ENCODE peak calls at places on chromosomes 2 and 18, in four cellular contexts. R is uterus, O is substantia nigra, L is mesendoderm. N is an unnamed sample.

GRCh38 chr18:59802031-59802430 is 97.8 kb upstream of the PMAIP1 start:
- DNase-seq in R (no peak), O (no peak), L (no peak), N (no peak)

GRCh38 chr18:1585881-1586488 is 681.3 kb downstream of the ADCYAP1 start:
- DNase-seq in L (peak), R (no peak), O (no peak), N (no peak)

GRCh38 chr2:169714699-169715098 is 18.9 kb upstream of the KLHL23 start:
- DNase-seq in O (no peak), L (no peak), R (no peak), N (no peak)

GRCh38 chr2:224778474-224778877 is 62.3 kb upstream of the CCDC195 start:
- DNase-seq in L (peak), R (peak), O (peak), N (no peak)

GRCh38 chr2:138919336-138919735 is 139.1 kb upstream of the NXPH2 start:
- DNase-seq in L (no peak), O (no peak), R (no peak), N (no peak)

GRCh38 chr2:119126650-119127049 is 31.9 kb downstream of the C1QL2 start:
- DNase-seq in R (no peak), L (peak), O (no peak), N (peak)

GRCh38 chr18:8962192-8962772 is 140.2 kb upstream of the NDUFV2 start:
- DNase-seq in R (no peak), O (no peak), L (no peak), N (no peak)

GRCh38 chr18:48727685-48728084 is 188.9 kb downstream of the CTIF start:
- DNase-seq in O (no peak), L (no peak), R (no peak), N (no peak)

GRCh38 chr18:21361297-21361880 is 119.4 kb downstream of the GREB1L start:
- DNase-seq in O (no peak), R (no peak), L (no peak), N (no peak)

GRCh38 chr2:164562666-164563065 is 58.6 kb downstream of the GRB14 start:
- DNase-seq in R (no peak), L (no peak), O (no peak), N (no peak)

GRCh38 chr2:119224391-119224972 is 848 bp downstream of the STEAP3 start:
- DNase-seq in R (no peak), O (no peak), L (no peak), N (no peak)

GRCh38 chr2:218465987-218466633 is 47.2 kb downstream of the VIL1 start:
- DNase-seq in R (no peak), L (peak), O (no peak), N (no peak)

GRCh38 chr2:112092286-112093041 is 37.4 kb downstream of the TMEM87B start:
- DNase-seq in L (peak), R (no peak), O (no peak), N (no peak)

GRCh38 chr2:19673213-19673791 is 228.5 kb downstream of the TTC32 start:
- DNase-seq in L (no peak), O (no peak), R (no peak), N (peak)

GRCh38 chr2:82837588-82838304 is 1621.3 kb downstream of the SUCLG1 start:
- DNase-seq in O (no peak), R (no peak), L (peak), N (no peak)

GRCh38 chr2:225429718-225430117 is 30.2 kb downstream of the NYAP2 start:
- DNase-seq in R (no peak), O (no peak), L (peak), N (no peak)

GRCh38 chr2:22737144-22737543 is 647.8 kb upstream of the KLHL29 start:
- DNase-seq in O (no peak), R (no peak), L (peak), N (no peak)

GRCh38 chr2:212979799-212980198 is 171.6 kb downstream of the IKZF2 start:
- DNase-seq in O (no peak), R (no peak), L (peak), N (no peak)

GRCh38 chr18:32299489-32299888 is 109.7 kb downstream of the MEP1B start:
- DNase-seq in L (no peak), O (no peak), R (no peak), N (no peak)

GRCh38 chr18:32301361-32301760 is 111.5 kb downstream of the MEP1B start:
- DNase-seq in L (no peak), O (no peak), R (no peak), N (no peak)

GRCh38 chr18:32302806-32303205 is 113.0 kb downstream of the MEP1B start:
- DNase-seq in R (no peak), L (no peak), O (no peak), N (no peak)

GRCh38 chr18:32301976-32302743 is 112.3 kb downstream of the MEP1B start:
- DNase-seq in O (no peak), L (no peak), R (no peak), N (no peak)

DNA sequence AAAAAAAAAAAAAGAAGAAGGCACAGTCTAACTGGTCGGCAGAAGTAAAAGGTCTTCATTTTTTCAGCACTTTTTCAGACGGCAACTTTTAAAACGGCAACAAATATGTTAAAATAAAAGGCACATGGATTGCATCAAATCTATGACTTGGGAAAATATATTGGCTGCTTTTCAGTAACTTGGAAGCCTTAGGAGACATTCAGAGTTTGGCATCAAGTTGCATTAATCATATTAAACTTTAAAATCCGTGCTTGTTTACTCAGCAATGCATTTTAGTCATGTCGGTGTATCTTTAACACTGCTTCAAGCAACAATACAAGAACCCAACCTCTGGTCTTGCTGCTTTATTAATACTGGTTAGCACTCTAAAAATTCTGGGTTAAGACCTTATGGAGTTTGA is 111.1 kb downstream of the MEP1B start:
- DNase-seq in L (no peak), R (no peak), O (no peak), N (no peak)
- H3K27ac ChIP-seq in L (no peak), R (peak), O (no peak), N (peak)

DNA sequence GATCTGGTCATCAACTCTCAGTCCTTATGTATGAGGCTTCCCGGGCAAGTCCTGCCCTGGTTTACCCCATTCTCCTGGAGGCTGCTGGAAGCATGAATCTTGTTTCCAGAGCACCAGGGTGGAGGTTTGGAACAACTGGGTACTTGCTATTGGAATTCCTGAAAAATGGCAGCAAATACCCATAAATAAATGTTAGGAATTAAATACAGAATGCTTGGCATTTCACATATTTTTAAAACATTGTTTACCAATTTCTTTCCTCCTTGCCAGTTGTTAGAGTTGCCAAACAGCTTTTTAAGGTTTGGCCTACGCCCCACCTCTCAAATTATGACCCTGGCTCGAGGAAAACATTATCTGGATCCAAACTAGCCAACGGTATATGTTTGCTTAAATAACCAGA is 90.6 kb upstream of the ZCCHC2 start:
- DNase-seq in O (no peak), R (no peak), L (no peak), N (no peak)
- H3K27ac ChIP-seq in O (no peak), R (no peak), L (no peak), N (no peak)

GRCh38 chr2:25141120-25141519 is 27.3 kb downstream of the POMC start:
- DNase-seq in O (no peak), L (no peak), R (no peak), N (no peak)
- H3K27ac ChIP-seq in O (no peak), L (no peak), R (no peak), N (no peak)

DNA sequence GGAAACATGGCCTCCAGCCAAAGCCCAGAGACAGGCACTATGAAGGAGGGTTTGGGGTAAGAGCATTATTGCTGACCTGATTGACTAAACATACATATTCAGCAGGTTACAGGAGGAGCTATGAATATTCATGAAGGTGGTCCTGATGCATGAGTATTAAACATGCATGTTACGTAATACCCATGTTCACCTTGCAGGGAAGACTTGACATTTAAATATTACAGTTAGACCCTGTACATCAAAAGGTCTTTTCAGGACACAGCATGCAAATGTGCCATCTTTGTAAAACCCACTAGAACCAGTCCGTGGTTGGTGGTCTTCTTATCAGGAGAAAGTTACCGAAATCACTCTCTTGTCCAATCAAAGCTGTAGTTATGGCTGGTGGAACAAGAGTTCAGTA is 59.9 kb downstream of the XRCC5 start:
- DNase-seq in R (no peak), L (no peak), O (no peak), N (no peak)
- H3K27ac ChIP-seq in R (no peak), L (no peak), O (no peak), N (no peak)

N was measured in heart right ventricle.